ENCODE peak calls at places on chromosomes 5 and 9, in six cellular contexts. N is GM12891, O is NB4, D is NCI-H345, Z is posterior vena cava, U is T-helper 1 cell. W is an unnamed sample.

GRCh38 chr9:88747768-88748167 is 212.8 kb downstream of the NXNL2 start:
- DNase-seq in N (no peak), O (peak), D (no peak), Z (no peak), U (no peak), W (no peak)

GRCh38 chr5:180456792-180457191 is 37.4 kb upstream of the CNOT6 start:
- DNase-seq in N (no peak), O (no peak), D (no peak), Z (no peak), U (no peak), W (no peak)

GRCh38 chr9:27382989-27383388 is 86.0 kb upstream of the EQTN start:
- DNase-seq in N (no peak), O (no peak), D (no peak), Z (no peak), U (no peak), W (no peak)

GRCh38 chr5:102670224-102670836 is 84.8 kb upstream of the PAM start:
- DNase-seq in N (peak), O (peak), D (no peak), Z (no peak), U (no peak), W (peak)

GRCh38 chr9:108746864-108747263 is 108.9 kb downstream of the ACTL7B start:
- DNase-seq in N (no peak), O (no peak), D (no peak), Z (no peak), U (no peak), W (no peak)

GRCh38 chr9:16598316-16598715 is 272.2 kb downstream of the BNC2 start:
- DNase-seq in N (no peak), O (no peak), D (no peak), Z (no peak), U (no peak), W (no peak)

GRCh38 chr9:136690104-136690840 is 3.0 kb upstream of the AGPAT2 start:
- DNase-seq in N (no peak), O (no peak), D (no peak), Z (no peak), U (no peak), W (no peak)

GRCh38 chr5:158546748-158547147 is 553.0 kb downstream of the EBF1 start:
- DNase-seq in N (no peak), O (no peak), D (no peak), Z (no peak), U (no peak), W (no peak)

GRCh38 chr5:175465282-175465681 is 13.1 kb upstream of the SFXN1 start:
- DNase-seq in N (no peak), O (no peak), D (no peak), Z (no peak), U (no peak), W (no peak)

GRCh38 chr5:93349613-93350012 is 231.4 kb downstream of the NR2F1-AS1 start:
- DNase-seq in N (no peak), O (no peak), D (no peak), Z (no peak), U (no peak), W (peak)

GRCh38 chr9:127122176-127123151 is at the start of gene ANGPTL2:
- DNase-seq in N (peak), O (peak), D (peak), Z (peak), U (no peak), W (peak)

GRCh38 chr5:87121315-87122170 is 146.1 kb upstream of the RASA1 start:
- DNase-seq in N (no peak), O (peak), D (no peak), Z (no peak), U (no peak), W (no peak)

GRCh38 chr9:89759563-89759962 is 154.8 kb downstream of the GADD45G start:
- DNase-seq in N (no peak), O (no peak), D (peak), Z (peak), U (no peak), W (peak)

GRCh38 chr9:90300901-90301688 is 341.5 kb downstream of the DIRAS2 start:
- DNase-seq in N (no peak), O (peak), D (peak), Z (peak), U (no peak), W (no peak)

GRCh38 chr9:37293664-37294524 is 128.6 kb upstream of the GRHPR start:
- DNase-seq in N (no peak), O (peak), D (no peak), Z (no peak), U (no peak), W (no peak)

GRCh38 chr9:36158917-36159316 is 10.3 kb upstream of the CCIN start:
- DNase-seq in N (no peak), O (no peak), D (no peak), Z (no peak), U (no peak), W (no peak)

GRCh38 chr9:95073042-95073607 is 244.4 kb downstream of the FANCC start:
- DNase-seq in N (no peak), O (peak), D (no peak), Z (no peak), U (no peak), W (no peak)

GRCh38 chr9:116232425-116233159 is 79.0 kb downstream of the PAPPA start:
- DNase-seq in N (no peak), O (no peak), D (peak), Z (no peak), U (no peak), W (no peak)

GRCh38 chr9:137034039-137034708 is 2.3 kb upstream of the FUT7 start:
- DNase-seq in N (no peak), O (peak), D (no peak), Z (no peak), U (no peak), W (no peak)

GRCh38 chr5:103919526-103919925 is 356.9 kb upstream of the NUDT12 start:
- DNase-seq in N (no peak), O (no peak), D (no peak), Z (no peak), U (no peak), W (no peak)

GRCh38 chr9:70510157-70510770 is 95.8 kb upstream of the KLF9 start:
- DNase-seq in N (no peak), O (peak), D (no peak), Z (no peak), U (no peak), W (no peak)

GRCh38 chr5:36689225-36689624 is 82.8 kb downstream of the SLC1A3 start:
- DNase-seq in N (no peak), O (peak), D (no peak), Z (no peak), U (no peak), W (no peak)

GRCh38 chr9:37626708-37627293 is 24.0 kb upstream of the FRMPD1 start:
- DNase-seq in N (no peak), O (no peak), D (no peak), Z (no peak), U (no peak), W (no peak)

GRCh38 chr5:72848474-72849428 is 32.3 kb downstream of the TNPO1 start:
- DNase-seq in N (peak), O (peak), D (peak), Z (peak), U (peak), W (no peak)

GRCh38 chr9:109556061-109556460 is 58.0 kb upstream of the PTPN3 start:
- DNase-seq in N (no peak), O (no peak), D (no peak), Z (no peak), U (no peak), W (no peak)

GRCh38 chr5:93746406-93747056 is 5.1 kb upstream of the POU5F2 start:
- DNase-seq in N (no peak), O (no peak), D (no peak), Z (no peak), U (no peak), W (no peak)

GRCh38 chr9:17628617-17629016 is 49.8 kb downstream of the SH3GL2 start:
- DNase-seq in N (no peak), O (no peak), D (no peak), Z (no peak), U (no peak), W (no peak)

GRCh38 chr9:28598396-28598795 is 1025.1 kb upstream of the C9orf72 start:
- DNase-seq in N (no peak), O (no peak), D (peak), Z (no peak), U (no peak), W (no peak)

GRCh38 chr9:6024035-6024554 is 8.7 kb upstream of the RANBP6 start:
- DNase-seq in N (peak), O (peak), D (no peak), Z (no peak), U (no peak), W (peak)

GRCh38 chr5:60883229-60883628 is 39.2 kb upstream of the ELOVL7 start:
- DNase-seq in N (no peak), O (peak), D (peak), Z (no peak), U (no peak), W (no peak)